ENCODE peak calls at places on chromosomes 11 and 22, in eight cellular contexts. One of them, this sample, is unnamed.

GRCh38 chr11:119149371-119150275 is 771 bp downstream of the ABCG4 start:
- DNase-seq in GM23338: peak
- DNase-seq in sigmoid colon: no peak
- DNase-seq in brain microvascular endothelial cell: no peak
- DNase-seq in neural crest cell: peak
- DNase-seq in K562: no peak
- DNase-seq in Peyer's patch: no peak
- DNase-seq in HFF-Myc: no peak
- DNase-seq in this sample: peak

GRCh38 chr11:92867913-92868619 is 101.4 kb upstream of the MTNR1B start:
- DNase-seq in GM23338: no peak
- DNase-seq in sigmoid colon: no peak
- DNase-seq in brain microvascular endothelial cell: no peak
- DNase-seq in neural crest cell: no peak
- DNase-seq in K562: no peak
- DNase-seq in Peyer's patch: no peak
- DNase-seq in HFF-Myc: no peak
- DNase-seq in this sample: no peak

GRCh38 chr11:46299425-46300067 is 22.1 kb downstream of the CREB3L1 start:
- DNase-seq in GM23338: no peak
- DNase-seq in sigmoid colon: no peak
- DNase-seq in brain microvascular endothelial cell: no peak
- DNase-seq in neural crest cell: no peak
- DNase-seq in K562: no peak
- DNase-seq in Peyer's patch: no peak
- DNase-seq in HFF-Myc: no peak
- DNase-seq in this sample: no peak

GRCh38 chr11:72962084-72962483 is 147.9 kb downstream of the ATG16L2 start:
- DNase-seq in GM23338: no peak
- DNase-seq in sigmoid colon: no peak
- DNase-seq in brain microvascular endothelial cell: peak
- DNase-seq in neural crest cell: no peak
- DNase-seq in K562: no peak
- DNase-seq in Peyer's patch: no peak
- DNase-seq in HFF-Myc: no peak
- DNase-seq in this sample: no peak

GRCh38 chr22:37639070-37639760 is at the start of gene SH3BP1:
- DNase-seq in GM23338: peak
- DNase-seq in sigmoid colon: no peak
- DNase-seq in brain microvascular endothelial cell: no peak
- DNase-seq in neural crest cell: peak
- DNase-seq in K562: peak
- DNase-seq in Peyer's patch: peak
- DNase-seq in HFF-Myc: no peak
- DNase-seq in this sample: peak

GRCh38 chr11:45906096-45906682 is 882 bp downstream of the FREY1 start:
- DNase-seq in GM23338: no peak
- DNase-seq in sigmoid colon: no peak
- DNase-seq in brain microvascular endothelial cell: no peak
- DNase-seq in neural crest cell: no peak
- DNase-seq in K562: peak
- DNase-seq in Peyer's patch: no peak
- DNase-seq in HFF-Myc: no peak
- DNase-seq in this sample: no peak

GRCh38 chr11:88171982-88172381 is 3.3 kb downstream of the RAB38 start:
- DNase-seq in GM23338: no peak
- DNase-seq in sigmoid colon: no peak
- DNase-seq in brain microvascular endothelial cell: no peak
- DNase-seq in neural crest cell: no peak
- DNase-seq in K562: no peak
- DNase-seq in Peyer's patch: no peak
- DNase-seq in HFF-Myc: no peak
- DNase-seq in this sample: no peak

GRCh38 chr11:61707574-61707973 is 27.4 kb downstream of the DAGLA start:
- DNase-seq in GM23338: no peak
- DNase-seq in sigmoid colon: no peak
- DNase-seq in brain microvascular endothelial cell: no peak
- DNase-seq in neural crest cell: no peak
- DNase-seq in K562: no peak
- DNase-seq in Peyer's patch: no peak
- DNase-seq in HFF-Myc: no peak
- DNase-seq in this sample: no peak

GRCh38 chr11:64864473-64865285 is 13.7 kb downstream of the EHD1 start:
- DNase-seq in GM23338: no peak
- DNase-seq in sigmoid colon: peak
- DNase-seq in brain microvascular endothelial cell: peak
- DNase-seq in neural crest cell: no peak
- DNase-seq in K562: no peak
- DNase-seq in Peyer's patch: peak
- DNase-seq in HFF-Myc: no peak
- DNase-seq in this sample: no peak

GRCh38 chr11:7143908-7144307 is 55.1 kb downstream of the RBMXL2 start:
- DNase-seq in GM23338: peak
- DNase-seq in sigmoid colon: no peak
- DNase-seq in brain microvascular endothelial cell: no peak
- DNase-seq in neural crest cell: no peak
- DNase-seq in K562: peak
- DNase-seq in Peyer's patch: no peak
- DNase-seq in HFF-Myc: no peak
- DNase-seq in this sample: no peak

GRCh38 chr11:129312741-129313587 is 62.7 kb upstream of the BARX2 start:
- DNase-seq in GM23338: no peak
- DNase-seq in sigmoid colon: no peak
- DNase-seq in brain microvascular endothelial cell: peak
- DNase-seq in neural crest cell: no peak
- DNase-seq in K562: no peak
- DNase-seq in Peyer's patch: no peak
- DNase-seq in HFF-Myc: no peak
- DNase-seq in this sample: no peak

GRCh38 chr11:10490398-10491232 is 35.6 kb downstream of the AMPD3 start:
- DNase-seq in GM23338: no peak
- DNase-seq in sigmoid colon: peak
- DNase-seq in brain microvascular endothelial cell: peak
- DNase-seq in neural crest cell: no peak
- DNase-seq in K562: peak
- DNase-seq in Peyer's patch: peak
- DNase-seq in HFF-Myc: peak
- DNase-seq in this sample: peak

GRCh38 chr11:105109855-105110750 is 29.5 kb downstream of the CARD18 start:
- DNase-seq in GM23338: no peak
- DNase-seq in sigmoid colon: no peak
- DNase-seq in brain microvascular endothelial cell: no peak
- DNase-seq in neural crest cell: no peak
- DNase-seq in K562: no peak
- DNase-seq in Peyer's patch: no peak
- DNase-seq in HFF-Myc: no peak
- DNase-seq in this sample: no peak

GRCh38 chr22:25060522-25061071 is 108.1 kb downstream of the KIAA1671 start:
- DNase-seq in GM23338: no peak
- DNase-seq in sigmoid colon: no peak
- DNase-seq in brain microvascular endothelial cell: no peak
- DNase-seq in neural crest cell: no peak
- DNase-seq in K562: no peak
- DNase-seq in Peyer's patch: no peak
- DNase-seq in HFF-Myc: no peak
- DNase-seq in this sample: no peak
- TF ChIP-seq CTCF in GM23338: peak
- TF ChIP-seq CTCF in sigmoid colon: no peak
- TF ChIP-seq CTCF in brain microvascular endothelial cell: peak
- TF ChIP-seq CTCF in neural crest cell: peak
- TF ChIP-seq CTCF in K562: peak
- TF ChIP-seq CTCF in Peyer's patch: peak
- TF ChIP-seq CTCF in HFF-Myc: no peak
- TF ChIP-seq CTCF in this sample: peak

GRCh38 chr11:43567396-43567975 is 113.1 kb upstream of the HSD17B12 start:
- DNase-seq in GM23338: peak
- DNase-seq in sigmoid colon: no peak
- DNase-seq in brain microvascular endothelial cell: no peak
- DNase-seq in neural crest cell: no peak
- DNase-seq in K562: peak
- DNase-seq in Peyer's patch: no peak
- DNase-seq in HFF-Myc: peak
- DNase-seq in this sample: no peak
- TF ChIP-seq CTCF in GM23338: peak
- TF ChIP-seq CTCF in sigmoid colon: peak
- TF ChIP-seq CTCF in brain microvascular endothelial cell: peak
- TF ChIP-seq CTCF in neural crest cell: peak
- TF ChIP-seq CTCF in K562: peak
- TF ChIP-seq CTCF in Peyer's patch: no peak
- TF ChIP-seq CTCF in HFF-Myc: peak
- TF ChIP-seq CTCF in this sample: peak

GRCh38 chr11:134372961-134373360 is 39.1 kb downstream of the B3GAT1 start:
- DNase-seq in GM23338: no peak
- DNase-seq in sigmoid colon: peak
- DNase-seq in brain microvascular endothelial cell: no peak
- DNase-seq in neural crest cell: no peak
- DNase-seq in K562: no peak
- DNase-seq in Peyer's patch: no peak
- DNase-seq in HFF-Myc: no peak
- DNase-seq in this sample: peak
- TF ChIP-seq CTCF in GM23338: no peak
- TF ChIP-seq CTCF in sigmoid colon: no peak
- TF ChIP-seq CTCF in brain microvascular endothelial cell: no peak
- TF ChIP-seq CTCF in neural crest cell: no peak
- TF ChIP-seq CTCF in K562: no peak
- TF ChIP-seq CTCF in Peyer's patch: no peak
- TF ChIP-seq CTCF in HFF-Myc: no peak
- TF ChIP-seq CTCF in this sample: no peak

GRCh38 chr11:17036666-17037658 is 22.7 kb upstream of the PLEKHA7 start:
- DNase-seq in GM23338: peak
- DNase-seq in sigmoid colon: no peak
- DNase-seq in brain microvascular endothelial cell: no peak
- DNase-seq in neural crest cell: no peak
- DNase-seq in K562: peak
- DNase-seq in Peyer's patch: no peak
- DNase-seq in HFF-Myc: no peak
- DNase-seq in this sample: no peak
- TF ChIP-seq CTCF in GM23338: peak
- TF ChIP-seq CTCF in sigmoid colon: no peak
- TF ChIP-seq CTCF in brain microvascular endothelial cell: peak
- TF ChIP-seq CTCF in neural crest cell: no peak
- TF ChIP-seq CTCF in K562: peak
- TF ChIP-seq CTCF in Peyer's patch: no peak
- TF ChIP-seq CTCF in HFF-Myc: peak
- TF ChIP-seq CTCF in this sample: no peak

GRCh38 chr11:70145025-70145529 is 58.0 kb upstream of the FADD start:
- DNase-seq in GM23338: no peak
- DNase-seq in sigmoid colon: no peak
- DNase-seq in brain microvascular endothelial cell: no peak
- DNase-seq in neural crest cell: no peak
- DNase-seq in K562: no peak
- DNase-seq in Peyer's patch: no peak
- DNase-seq in HFF-Myc: no peak
- DNase-seq in this sample: no peak
- TF ChIP-seq CTCF in GM23338: no peak
- TF ChIP-seq CTCF in sigmoid colon: no peak
- TF ChIP-seq CTCF in brain microvascular endothelial cell: no peak
- TF ChIP-seq CTCF in neural crest cell: no peak
- TF ChIP-seq CTCF in K562: no peak
- TF ChIP-seq CTCF in Peyer's patch: no peak
- TF ChIP-seq CTCF in HFF-Myc: no peak
- TF ChIP-seq CTCF in this sample: no peak

DNA sequence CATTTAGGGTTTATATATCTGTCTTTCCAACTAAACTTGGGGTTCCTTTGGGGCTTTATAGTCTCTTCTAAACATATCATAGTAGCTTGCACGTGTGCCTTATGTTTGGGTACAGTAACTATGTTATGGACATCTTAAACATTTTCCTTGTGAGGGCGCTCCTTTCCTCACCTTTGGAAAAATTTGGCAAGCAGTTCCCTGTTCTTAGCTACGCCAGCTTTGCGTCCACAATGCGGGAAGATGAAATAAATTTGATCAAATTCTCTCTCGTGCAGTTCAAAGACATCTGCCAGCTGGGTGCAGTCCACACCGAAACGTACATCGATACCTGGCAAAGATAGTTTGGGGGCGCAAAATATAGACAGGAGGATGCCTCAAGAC is 590 bp downstream of the FDXACB1 start:
- DNase-seq in GM23338: peak
- DNase-seq in sigmoid colon: no peak
- DNase-seq in brain microvascular endothelial cell: no peak
- DNase-seq in neural crest cell: no peak
- DNase-seq in K562: no peak
- DNase-seq in Peyer's patch: no peak
- DNase-seq in HFF-Myc: peak
- DNase-seq in this sample: no peak
- TF ChIP-seq CTCF in GM23338: no peak
- TF ChIP-seq CTCF in sigmoid colon: no peak
- TF ChIP-seq CTCF in brain microvascular endothelial cell: no peak
- TF ChIP-seq CTCF in neural crest cell: no peak
- TF ChIP-seq CTCF in K562: peak
- TF ChIP-seq CTCF in Peyer's patch: no peak
- TF ChIP-seq CTCF in HFF-Myc: no peak
- TF ChIP-seq CTCF in this sample: no peak

DNA sequence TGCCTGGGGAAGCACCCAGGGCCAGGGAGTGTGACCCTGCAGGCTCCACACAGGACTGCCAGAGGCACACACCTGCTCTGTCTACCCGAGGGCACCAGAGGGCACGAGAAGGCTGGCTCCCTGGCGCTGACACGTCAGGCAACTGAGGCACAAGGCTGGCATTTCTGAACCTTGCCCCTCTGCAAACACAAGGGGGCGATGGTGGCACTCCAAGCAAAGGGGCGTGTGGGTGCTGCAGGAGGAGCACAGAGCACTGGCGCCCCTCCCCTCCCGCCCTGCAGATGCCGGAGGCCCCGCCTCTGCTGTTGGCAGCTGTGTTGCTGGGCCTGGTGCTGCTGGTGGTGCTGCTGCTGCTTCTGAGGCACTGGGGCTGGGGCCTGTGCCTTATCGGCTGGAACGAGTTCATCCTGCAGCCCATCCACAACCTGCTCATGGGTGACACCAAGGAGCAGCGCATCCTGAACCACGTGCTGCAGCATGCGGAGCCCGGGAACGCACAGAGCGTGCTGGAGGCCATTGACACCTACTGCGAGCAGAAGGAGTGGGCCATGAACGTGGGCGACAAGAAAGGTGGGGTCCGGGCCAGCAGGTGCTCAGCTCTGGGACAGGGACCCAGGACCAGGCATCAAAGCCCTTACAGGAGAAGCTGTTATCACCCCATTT is 20.8 kb upstream of the TXNRD2 start:
- DNase-seq in GM23338: peak
- DNase-seq in sigmoid colon: peak
- DNase-seq in brain microvascular endothelial cell: peak
- DNase-seq in neural crest cell: peak
- DNase-seq in K562: peak
- DNase-seq in Peyer's patch: peak
- DNase-seq in HFF-Myc: no peak
- DNase-seq in this sample: peak
- TF ChIP-seq CTCF in GM23338: peak
- TF ChIP-seq CTCF in sigmoid colon: peak
- TF ChIP-seq CTCF in brain microvascular endothelial cell: peak
- TF ChIP-seq CTCF in neural crest cell: peak
- TF ChIP-seq CTCF in K562: peak
- TF ChIP-seq CTCF in Peyer's patch: no peak
- TF ChIP-seq CTCF in HFF-Myc: peak
- TF ChIP-seq CTCF in this sample: peak